ENCODE peak calls at places on chromosomes 12 and 14, in seven cellular contexts. E is A673, R is cardiac muscle cell, Y is heart left ventricle, U is cardiac fibroblast, V is sigmoid colon, I is epithelial cell of esophagus. J is an unnamed sample.

GRCh38 chr12:92619730-92620684 is 82.8 kb upstream of the PLEKHG7 start:
- DNase-seq in E (no peak), R (peak; percentile 17), Y (no peak), U (no peak), V (no peak), I (no peak), J (no peak)

GRCh38 chr12:101713930-101714329 is 16.5 kb downstream of the CHPT1 start:
- DNase-seq in E (no peak), R (no peak), Y (no peak), U (no peak), V (no peak), I (no peak), J (no peak)

GRCh38 chr14:89672636-89673279 is 255.7 kb upstream of the FOXN3 start:
- DNase-seq in E (peak; percentile 5), R (peak; percentile 63), Y (no peak), U (peak; percentile 54), V (no peak), I (no peak), J (no peak)

GRCh38 chr14:90388437-90388836 is 8.4 kb upstream of the CALM1 start:
- DNase-seq in E (peak; percentile 74), R (peak; percentile 70), Y (no peak), U (peak; percentile 71), V (no peak), I (peak; percentile 90), J (no peak)

GRCh38 chr14:51014086-51014485 is 69.8 kb upstream of the PYGL start:
- DNase-seq in E (peak; percentile 62), R (peak; percentile 88), Y (no peak), U (peak; percentile 87), V (peak; percentile 74), I (peak; percentile 43), J (peak; percentile 72)

GRCh38 chr12:78792052-78792698 is 72.4 kb upstream of the SYT1 start:
- DNase-seq in E (no peak), R (no peak), Y (no peak), U (no peak), V (no peak), I (no peak), J (no peak)

GRCh38 chr14:67532998-67533753 is at the start of gene PLEKHH1:
- DNase-seq in E (peak; percentile 87), R (peak; percentile 72), Y (peak; percentile 81), U (peak; percentile 64), V (peak; percentile 89), I (peak; percentile 84), J (peak; percentile 84)

GRCh38 chr12:30416631-30417030 is 279.0 kb downstream of the IPO8 start:
- DNase-seq in E (no peak), R (no peak), Y (no peak), U (no peak), V (no peak), I (peak; percentile 86), J (no peak)

GRCh38 chr14:45650754-45651153 is 397.8 kb upstream of the MIS18BP1 start:
- DNase-seq in E (peak; percentile 5), R (no peak), Y (no peak), U (no peak), V (no peak), I (no peak), J (no peak)

GRCh38 chr12:2644678-2645405 is 149.9 kb upstream of the FKBP4 start:
- DNase-seq in E (no peak), R (no peak), Y (no peak), U (no peak), V (peak; percentile 27), I (no peak), J (no peak)

GRCh38 chr12:98007963-98008362 is 507.4 kb upstream of the TMPO start:
- DNase-seq in E (no peak), R (no peak), Y (no peak), U (no peak), V (no peak), I (no peak), J (no peak)

GRCh38 chr14:23299986-23300686 is 2.5 kb downstream of the PPP1R3E start:
- DNase-seq in E (no peak), R (no peak), Y (no peak), U (no peak), V (no peak), I (no peak), J (no peak)

GRCh38 chr12:7162691-7163114 is 26.8 kb upstream of the PEX5 start:
- DNase-seq in E (peak; percentile 15), R (no peak), Y (peak; percentile 46), U (peak; percentile 15), V (peak; percentile 60), I (peak; percentile 74), J (no peak)

GRCh38 chr12:27571463-27571862 is 47.5 kb downstream of the PPFIBP1 start:
- DNase-seq in E (no peak), R (peak; percentile 61), Y (no peak), U (peak; percentile 61), V (no peak), I (peak; percentile 88), J (no peak)

GRCh38 chr12:40181490-40181889 is 43.3 kb upstream of the LRRK2 start:
- DNase-seq in E (no peak), R (no peak), Y (no peak), U (no peak), V (no peak), I (no peak), J (no peak)

GRCh38 chr12:81639196-81639595 is 120.0 kb downstream of the PPFIA2 start:
- DNase-seq in E (no peak), R (peak; percentile 2), Y (no peak), U (no peak), V (no peak), I (no peak), J (no peak)

GRCh38 chr14:73762375-73762822 is 48.2 kb upstream of the PNMA1 start:
- DNase-seq in E (no peak), R (no peak), Y (no peak), U (no peak), V (no peak), I (no peak), J (no peak)

GRCh38 chr12:18700254-18700653 is 37.6 kb downstream of the PLCZ1 start:
- DNase-seq in E (no peak), R (peak; percentile 97), Y (peak; percentile 34), U (peak; percentile 97), V (no peak), I (no peak), J (no peak)

GRCh38 chr12:66182956-66183355 is 6.1 kb upstream of the IRAK3 start:
- DNase-seq in E (no peak), R (peak; percentile 60), Y (no peak), U (peak; percentile 57), V (no peak), I (no peak), J (no peak)

GRCh38 chr12:42192258-42192657 is 45.8 kb downstream of the YAF2 start:
- DNase-seq in E (no peak), R (no peak), Y (no peak), U (no peak), V (no peak), I (no peak), J (no peak)

GRCh38 chr14:27318769-27319280 is 721.0 kb upstream of the NOVA1 start:
- DNase-seq in E (no peak), R (no peak), Y (no peak), U (no peak), V (no peak), I (no peak), J (no peak)

GRCh38 chr14:58815781-58816297 is 178.1 kb downstream of the DACT1 start:
- DNase-seq in E (no peak), R (no peak), Y (no peak), U (no peak), V (no peak), I (no peak), J (no peak)

GRCh38 chr12:111304642-111305071 is 64.2 kb downstream of the PHETA1 start:
- DNase-seq in E (peak; percentile 45), R (no peak), Y (no peak), U (no peak), V (no peak), I (peak; percentile 11), J (no peak)
- H3K4me3 ChIP-seq in E (no peak overlapping the region), R (no peak overlapping the region), Y (no peak overlapping the region), U (no peak overlapping the region), V (no peak overlapping the region), I (no peak overlapping the region), J (no peak overlapping the region)

GRCh38 chr12:110108309-110109036 is 15.7 kb upstream of the IFT81 start:
- DNase-seq in E (no peak), R (no peak), Y (no peak), U (no peak), V (no peak), I (no peak), J (peak; percentile 59)

GRCh38 chr12:110107369-110108281 is 16.5 kb upstream of the IFT81 start:
- DNase-seq in E (peak; percentile 31), R (peak; percentile 95), Y (peak; percentile 69), U (peak; percentile 93), V (peak; percentile 82), I (peak; percentile 76), J (no peak)

GRCh38 chr12:110111476-110112334 is 12.5 kb upstream of the IFT81 start:
- DNase-seq in E (no peak), R (no peak), Y (no peak), U (no peak), V (no peak), I (no peak), J (no peak)

GRCh38 chr12:110109837-110110535 is 14.2 kb upstream of the IFT81 start:
- DNase-seq in E (no peak), R (no peak), Y (no peak), U (no peak), V (no peak), I (no peak), J (no peak)

DNA sequence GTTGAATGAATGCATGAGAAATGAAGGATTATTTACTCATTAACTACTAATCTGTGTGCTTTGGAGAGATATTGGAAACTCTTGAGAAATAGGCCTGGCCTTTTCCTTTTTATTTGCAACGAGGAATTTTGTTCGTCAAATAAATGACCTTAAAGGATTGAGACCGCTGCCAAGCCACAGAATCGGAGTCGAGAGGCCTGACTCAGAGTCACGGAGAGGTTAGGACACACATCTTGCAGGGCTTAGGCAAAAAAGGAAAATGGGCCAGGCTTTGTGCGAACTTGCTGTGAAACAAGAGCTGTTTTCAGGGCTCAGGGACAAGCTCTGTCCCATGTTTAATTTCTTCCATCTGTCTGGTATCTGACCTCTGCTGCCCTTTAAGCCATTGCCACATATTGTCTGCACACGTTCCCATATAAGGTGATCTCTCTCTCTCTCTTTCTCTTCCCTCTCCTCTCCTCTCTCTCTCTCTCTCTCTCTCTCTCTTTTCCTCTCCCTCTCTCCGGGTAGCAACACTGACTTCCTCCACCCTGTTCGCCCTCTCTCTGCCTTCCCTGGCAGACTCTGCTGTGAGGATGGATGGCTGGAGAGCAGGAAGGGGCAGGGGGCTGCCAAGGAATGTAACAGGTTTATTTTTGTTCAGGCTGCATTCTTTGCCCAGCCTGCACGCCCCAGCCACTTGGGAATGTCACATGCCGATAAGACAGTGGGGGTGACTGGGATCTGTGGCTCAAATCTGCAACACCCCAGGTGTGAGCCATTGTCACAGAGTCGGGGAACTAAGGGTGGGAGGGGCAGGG is 14.9 kb upstream of the IFT81 start:
- DNase-seq in E (no peak), R (peak; percentile 99), Y (peak; percentile 88), U (peak; percentile 98), V (peak; percentile 98), I (peak; percentile 89), J (peak; percentile 97)
- TF ChIP-seq CTCF in E (no peak), R (no peak), Y (no peak), U (peak; percentile 6), V (peak; percentile 62), I (no peak), J (no peak)

GRCh38 chr12:127342861-127343260 is 924.1 kb upstream of the TMEM132C start:
- DNase-seq in E (peak; percentile 9), R (no peak), Y (no peak), U (no peak), V (no peak), I (no peak), J (no peak)
- H3K4me3 ChIP-seq in E (no peak overlapping the region), R (no peak overlapping the region), Y (no peak overlapping the region), U (no peak overlapping the region), V (no peak overlapping the region), I (no peak overlapping the region), J (no peak overlapping the region)

GRCh38 chr14:38016497-38016896 is 191.2 kb upstream of the SSTR1 start:
- DNase-seq in E (peak; percentile 20), R (peak; percentile 1), Y (no peak), U (no peak), V (no peak), I (peak; percentile 3), J (no peak)
- TF ChIP-seq CTCF in E (peak; percentile 43), R (peak; percentile 9), Y (no peak), U (peak; percentile 23), V (no peak), I (peak; percentile 32), J (no peak)